ENCODE peak calls at places on chromosome 17, in ten cellular contexts. C, F, G, N, T, W, U, K, V and P are unnamed samples.

GRCh38 chr17:17180141-17180603 is 26.0 kb downstream of the PLD6 start:
- DNase-seq in V (no peak), K (no peak), G (no peak), U (no peak), T (no peak), W (no peak), F (no peak), C (peak; percentile 53), N (no peak), P (peak; percentile 91)

GRCh38 chr17:36862116-36862920 is 75.0 kb upstream of the LHX1 start:
- DNase-seq in T (no peak), C (no peak), N (no peak), F (no peak), W (no peak), G (no peak), K (no peak), V (no peak), U (no peak), P (no peak)

GRCh38 chr17:73371285-73371684 is 59.5 kb upstream of the CDC42EP4 start:
- DNase-seq in G (peak; percentile 88), W (peak; percentile 84), T (no peak), V (no peak), F (no peak), K (no peak), N (no peak), U (no peak), C (no peak), P (no peak)

GRCh38 chr17:19278729-19279128 is 41.6 kb downstream of the EPN2 start:
- DNase-seq in K (no peak), F (no peak), U (no peak), C (no peak), T (no peak), N (no peak), V (no peak), W (no peak), G (no peak), P (no peak)

GRCh38 chr17:75105269-75106080 is 4.3 kb upstream of the ARMC7 start:
- DNase-seq in W (peak; percentile 81), T (no peak), C (peak; percentile 68), N (peak; percentile 72), K (peak; percentile 69), G (peak; percentile 49), U (peak; percentile 75), V (peak; percentile 25), F (no peak), P (no peak)

GRCh38 chr17:18315498-18316360 is 636 bp downstream of the SMCR8 start:
- DNase-seq in V (no peak), N (no peak), W (no peak), F (no peak), T (no peak), G (no peak), C (peak; percentile 29), U (no peak), K (no peak), P (peak; percentile 27)

GRCh38 chr17:32881054-32881453 is 4.1 kb upstream of the MYO1D start:
- DNase-seq in C (no peak), F (no peak), V (no peak), G (peak; percentile 48), W (no peak), N (no peak), K (no peak), U (no peak), T (no peak), P (no peak)

GRCh38 chr17:63537991-63538692 is 12.1 kb upstream of the DCAF7 start:
- DNase-seq in F (no peak), W (no peak), N (peak; percentile 9), U (no peak), V (no peak), G (no peak), C (no peak), K (peak; percentile 21), T (no peak), P (peak; percentile 32)

GRCh38 chr17:73232587-73233373 is 28.9 kb downstream of the CPSF4L start:
- DNase-seq in T (peak; percentile 27), F (peak; percentile 77), K (peak; percentile 14), V (no peak), G (peak; percentile 27), U (peak; percentile 54), C (no peak), N (peak; percentile 73), W (peak; percentile 55), P (peak; percentile 19)

GRCh38 chr17:27428781-27429505 is 27.3 kb upstream of the KSR1 start:
- DNase-seq in T (no peak), U (no peak), V (no peak), W (no peak), K (no peak), F (peak; percentile 57), C (no peak), G (no peak), N (no peak), P (no peak)

GRCh38 chr17:27532269-27533067 is 76.2 kb downstream of the KSR1 start:
- DNase-seq in T (no peak), K (no peak), F (peak; percentile 88), C (peak; percentile 48), W (no peak), G (no peak), U (peak; percentile 80), N (no peak), V (no peak), P (no peak)